ENCODE peak calls at places on chromosomes 11 and 22, in six cellular contexts. W is M059J; E is AML-193; F is memory B cell; V is activated T-helper 2 cell treated with anti-CD3 and anti-CD28 coated beads, Interferon-gamma antibody, Interleukin-2, Interleukin-4, amounts not matched to agents 10 μg/mL and 5 μg/mL and 100 μg/mL, durations not matched to agents 14 hours and 24 hours and 36 hours; Q is endothelial cell. M is an unnamed sample.

GRCh38 chr22:30327864-30328345 is 1.2 kb upstream of the TBC1D10A start:
- DNase-seq in W (no peak), E (no peak), F (no peak), V (no peak), Q (no peak), M (no peak)

GRCh38 chr11:19445771-19446170 is 205.0 kb upstream of the E2F8 start:
- DNase-seq in W (no peak), E (no peak), F (no peak), V (no peak), Q (no peak), M (no peak)

GRCh38 chr22:49691256-49691655 is 136.4 kb downstream of the BRD1 start:
- DNase-seq in W (no peak), E (no peak), F (no peak), V (no peak), Q (no peak), M (no peak)

GRCh38 chr11:19994712-19995111 is 165.6 kb downstream of the DBX1 start:
- DNase-seq in W (peak; percentile 17), E (no peak), F (no peak), V (no peak), Q (no peak), M (no peak)

GRCh38 chr11:75424396-75424795 is 8.6 kb downstream of the KLHL35 start:
- DNase-seq in W (no peak), E (no peak), F (no peak), V (no peak), Q (no peak), M (no peak)

GRCh38 chr11:43825217-43825816 is 55.3 kb upstream of the ALKBH3 start:
- DNase-seq in W (peak; percentile 40), E (peak; percentile 31), F (no peak), V (no peak), Q (peak; percentile 36), M (no peak)

GRCh38 chr11:9887492-9887891 is 223.6 kb downstream of the SWAP70 start:
- DNase-seq in W (no peak), E (no peak), F (no peak), V (no peak), Q (no peak), M (no peak)

GRCh38 chr11:18171377-18172000 is 1.1 kb upstream of the MRGPRX4 start:
- DNase-seq in W (peak; percentile 45), E (peak; percentile 6), F (no peak), V (no peak), Q (peak; percentile 33), M (no peak)

GRCh38 chr11:86062719-86063118 is 6.2 kb downstream of the PICALM start:
- DNase-seq in W (peak; percentile 40), E (peak; percentile 20), F (no peak), V (no peak), Q (no peak), M (no peak)

GRCh38 chr11:65565624-65566453 is 4.4 kb upstream of the ZNRD2 start:
- DNase-seq in W (peak; percentile 66), E (no peak), F (no peak), V (no peak), Q (no peak), M (no peak)

GRCh38 chr11:9158898-9159391 is 67.5 kb upstream of the SCUBE2 start:
- DNase-seq in W (peak; percentile 44), E (no peak), F (no peak), V (no peak), Q (no peak), M (no peak)

GRCh38 chr11:123357353-123357989 is 72.6 kb upstream of the GRAMD1B start:
- DNase-seq in W (no peak), E (no peak), F (no peak), V (no peak), Q (no peak), M (no peak)

GRCh38 chr22:44309647-44310046 is 3.1 kb downstream of the SHISAL1 start:
- DNase-seq in W (no peak), E (no peak), F (no peak), V (no peak), Q (no peak), M (no peak)

GRCh38 chr22:32324505-32325415 is 32.9 kb upstream of the RFPL3 start:
- DNase-seq in W (no peak), E (no peak), F (no peak), V (no peak), Q (no peak), M (no peak)

GRCh38 chr11:119774180-119774763 is 45.3 kb upstream of the NECTIN1 start:
- DNase-seq in W (peak; percentile 20), E (peak; percentile 21), F (no peak), V (no peak), Q (peak; percentile 63), M (no peak)

M was measured in GF-D8.